ENCODE peak calls at places on chromosomes 4 and X, in nine cellular contexts. One of them, this sample, is unnamed.

GRCh38 chr4:56656346-56656643 is 24.8 kb downstream of the HOPX start:
- DNase-seq in H1: no peak
- DNase-seq in transverse colon: peak
- DNase-seq in SK-N-SH: peak
- DNase-seq in GM12878: no peak
- DNase-seq in sigmoid colon: no peak
- DNase-seq in upper lobe of left lung: peak
- DNase-seq in esophagus muscularis mucosa: no peak
- DNase-seq in stomach: peak
- DNase-seq in this sample: no peak

GRCh38 chr4:7559741-7560376 is 125.1 kb upstream of the PSAPL1 start:
- DNase-seq in transverse colon: no peak
- DNase-seq in H1: no peak
- DNase-seq in sigmoid colon: no peak
- DNase-seq in GM12878: no peak
- DNase-seq in esophagus muscularis mucosa: no peak
- DNase-seq in stomach: no peak
- DNase-seq in SK-N-SH: no peak
- DNase-seq in upper lobe of left lung: no peak
- DNase-seq in this sample: no peak

GRCh38 chr4:74284074-74284473 is 24.2 kb upstream of the EPGN start:
- DNase-seq in upper lobe of left lung: no peak
- DNase-seq in stomach: no peak
- DNase-seq in GM12878: no peak
- DNase-seq in sigmoid colon: no peak
- DNase-seq in SK-N-SH: no peak
- DNase-seq in esophagus muscularis mucosa: no peak
- DNase-seq in transverse colon: no peak
- DNase-seq in H1: no peak
- DNase-seq in this sample: no peak

GRCh38 chrX:154018518-154019060 is 1.1 kb downstream of the IRAK1 start:
- DNase-seq in H1: no peak
- DNase-seq in SK-N-SH: peak
- DNase-seq in upper lobe of left lung: no peak
- DNase-seq in sigmoid colon: no peak
- DNase-seq in transverse colon: no peak
- DNase-seq in GM12878: no peak
- DNase-seq in esophagus muscularis mucosa: no peak
- DNase-seq in stomach: no peak
- DNase-seq in this sample: no peak

GRCh38 chr4:184893836-184894571 is 68.2 kb upstream of the ACSL1 start:
- DNase-seq in SK-N-SH: no peak
- DNase-seq in upper lobe of left lung: no peak
- DNase-seq in transverse colon: no peak
- DNase-seq in GM12878: no peak
- DNase-seq in esophagus muscularis mucosa: no peak
- DNase-seq in sigmoid colon: no peak
- DNase-seq in stomach: no peak
- DNase-seq in H1: no peak
- DNase-seq in this sample: no peak

GRCh38 chrX:13790206-13791131 is 26.4 kb downstream of the GPM6B start:
- DNase-seq in esophagus muscularis mucosa: no peak
- DNase-seq in upper lobe of left lung: no peak
- DNase-seq in GM12878: no peak
- DNase-seq in H1: no peak
- DNase-seq in stomach: no peak
- DNase-seq in sigmoid colon: no peak
- DNase-seq in transverse colon: no peak
- DNase-seq in SK-N-SH: no peak
- DNase-seq in this sample: no peak

GRCh38 chr4:3802571-3803474 is 36.6 kb downstream of the ADRA2C start:
- DNase-seq in upper lobe of left lung: no peak
- DNase-seq in sigmoid colon: no peak
- DNase-seq in esophagus muscularis mucosa: no peak
- DNase-seq in GM12878: no peak
- DNase-seq in transverse colon: no peak
- DNase-seq in SK-N-SH: no peak
- DNase-seq in H1: no peak
- DNase-seq in stomach: no peak
- DNase-seq in this sample: no peak

GRCh38 chr4:54902261-54902660 is 223.1 kb downstream of the KDR start:
- DNase-seq in stomach: no peak
- DNase-seq in upper lobe of left lung: no peak
- DNase-seq in sigmoid colon: no peak
- DNase-seq in GM12878: no peak
- DNase-seq in transverse colon: no peak
- DNase-seq in esophagus muscularis mucosa: peak
- DNase-seq in H1: no peak
- DNase-seq in SK-N-SH: no peak
- DNase-seq in this sample: no peak

GRCh38 chr4:139253046-139253445 is 27.0 kb downstream of the MGARP start:
- DNase-seq in SK-N-SH: no peak
- DNase-seq in H1: no peak
- DNase-seq in GM12878: no peak
- DNase-seq in sigmoid colon: no peak
- DNase-seq in transverse colon: no peak
- DNase-seq in stomach: no peak
- DNase-seq in upper lobe of left lung: no peak
- DNase-seq in esophagus muscularis mucosa: no peak
- DNase-seq in this sample: no peak

DNA sequence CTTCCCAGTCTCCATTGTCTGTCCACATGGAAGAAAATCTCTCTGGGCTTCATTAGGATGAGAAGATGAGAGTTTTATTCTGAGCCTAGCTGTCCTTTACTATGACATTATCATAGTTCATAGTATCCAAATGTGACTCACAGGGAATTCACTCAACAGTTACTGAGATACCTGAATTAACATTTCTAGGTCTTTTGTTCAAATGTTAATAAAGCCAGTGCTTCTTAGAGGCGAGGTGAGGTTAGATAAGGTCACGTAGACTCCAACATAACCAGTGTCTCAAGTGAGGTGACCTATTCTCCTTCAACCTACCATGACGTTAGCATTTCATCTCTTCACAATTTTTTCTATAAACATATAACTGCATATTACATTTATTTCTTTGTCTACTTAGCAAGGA is 67.2 kb downstream of the PALLD start:
- DNase-seq in esophagus muscularis mucosa: no peak
- DNase-seq in stomach: no peak
- DNase-seq in upper lobe of left lung: no peak
- DNase-seq in GM12878: no peak
- DNase-seq in H1: no peak
- DNase-seq in transverse colon: no peak
- DNase-seq in SK-N-SH: no peak
- DNase-seq in sigmoid colon: no peak
- DNase-seq in this sample: no peak
- TF ChIP-seq CTCF in esophagus muscularis mucosa: no peak
- TF ChIP-seq CTCF in stomach: no peak
- TF ChIP-seq CTCF in upper lobe of left lung: no peak
- TF ChIP-seq CTCF in GM12878: no peak
- TF ChIP-seq CTCF in H1: no peak
- TF ChIP-seq CTCF in transverse colon: no peak
- TF ChIP-seq CTCF in SK-N-SH: no peak
- TF ChIP-seq CTCF in sigmoid colon: no peak
- TF ChIP-seq CTCF in this sample: no peak

GRCh38 chr4:53349201-53349600 is 16.7 kb downstream of the SCFD2 start:
- DNase-seq in esophagus muscularis mucosa: no peak
- DNase-seq in upper lobe of left lung: no peak
- DNase-seq in stomach: no peak
- DNase-seq in SK-N-SH: no peak
- DNase-seq in GM12878: no peak
- DNase-seq in H1: no peak
- DNase-seq in sigmoid colon: no peak
- DNase-seq in transverse colon: no peak
- DNase-seq in this sample: no peak

GRCh38 chr4:53346920-53347852 is 18.7 kb downstream of the SCFD2 start:
- DNase-seq in H1: no peak
- DNase-seq in GM12878: no peak
- DNase-seq in esophagus muscularis mucosa: no peak
- DNase-seq in SK-N-SH: peak
- DNase-seq in transverse colon: no peak
- DNase-seq in stomach: no peak
- DNase-seq in upper lobe of left lung: no peak
- DNase-seq in sigmoid colon: no peak
- DNase-seq in this sample: no peak
- TF ChIP-seq POLR2AphosphoS5 in H1: no peak
- TF ChIP-seq POLR2AphosphoS5 in GM12878: no peak
- TF ChIP-seq POLR2AphosphoS5 in esophagus muscularis mucosa: no peak
- TF ChIP-seq POLR2AphosphoS5 in SK-N-SH: no peak
- TF ChIP-seq POLR2AphosphoS5 in transverse colon: no peak
- TF ChIP-seq POLR2AphosphoS5 in stomach: no peak
- TF ChIP-seq POLR2AphosphoS5 in upper lobe of left lung: no peak
- TF ChIP-seq POLR2AphosphoS5 in sigmoid colon: no peak
- TF ChIP-seq POLR2AphosphoS5 in this sample: no peak

GRCh38 chr4:136831553-136831952 is 700.7 kb downstream of the PCDH18 start:
- DNase-seq in sigmoid colon: no peak
- DNase-seq in transverse colon: no peak
- DNase-seq in H1: peak
- DNase-seq in upper lobe of left lung: no peak
- DNase-seq in GM12878: no peak
- DNase-seq in esophagus muscularis mucosa: no peak
- DNase-seq in stomach: no peak
- DNase-seq in SK-N-SH: no peak
- DNase-seq in this sample: no peak
- TF ChIP-seq EP300 in sigmoid colon: no peak
- TF ChIP-seq EP300 in transverse colon: no peak
- TF ChIP-seq EP300 in H1: no peak
- TF ChIP-seq EP300 in upper lobe of left lung: no peak
- TF ChIP-seq EP300 in GM12878: no peak
- TF ChIP-seq EP300 in esophagus muscularis mucosa: no peak
- TF ChIP-seq EP300 in stomach: no peak
- TF ChIP-seq EP300 in SK-N-SH: no peak
- TF ChIP-seq EP300 in this sample: no peak

GRCh38 chrX:19814240-19814639 is 73.2 kb downstream of the SH3KBP1 start:
- DNase-seq in stomach: no peak
- DNase-seq in transverse colon: no peak
- DNase-seq in upper lobe of left lung: no peak
- DNase-seq in H1: peak
- DNase-seq in SK-N-SH: no peak
- DNase-seq in GM12878: no peak
- DNase-seq in esophagus muscularis mucosa: no peak
- DNase-seq in sigmoid colon: no peak
- DNase-seq in this sample: no peak
- TF ChIP-seq CTCF in stomach: no peak
- TF ChIP-seq CTCF in transverse colon: no peak
- TF ChIP-seq CTCF in upper lobe of left lung: no peak
- TF ChIP-seq CTCF in H1: peak
- TF ChIP-seq CTCF in SK-N-SH: no peak
- TF ChIP-seq CTCF in GM12878: peak
- TF ChIP-seq CTCF in esophagus muscularis mucosa: no peak
- TF ChIP-seq CTCF in sigmoid colon: no peak
- TF ChIP-seq CTCF in this sample: no peak